ENCODE peak calls at places on chromosomes 1 and 21, in seven cellular contexts. L is CD4-positive, CD25-positive, alpha-beta regulatory T cell; C is CD8-positive, alpha-beta memory T cell; W is PC-3; A is ascending aorta; H is OCI-LY7; U is left lung. P is an unnamed sample.

GRCh38 chr1:1284370-1285101 is 4.3 kb downstream of the SCNN1D start:
- DNase-seq in L (no peak), C (no peak), W (no peak), A (no peak), H (no peak), U (no peak), P (no peak)

GRCh38 chr1:181433931-181434330 is 49.4 kb upstream of the CACNA1E start:
- DNase-seq in L (no peak), C (no peak), W (no peak), A (no peak), H (no peak), U (no peak), P (no peak)

GRCh38 chr21:43657355-43658093 is 1.8 kb downstream of the HSF2BP start:
- DNase-seq in L (no peak), C (no peak), W (no peak), A (no peak), H (no peak), U (peak; percentile 80), P (no peak)

GRCh38 chr1:198529414-198529813 is 11.1 kb downstream of the ATP6V1G3 start:
- DNase-seq in L (no peak), C (no peak), W (peak; percentile 78), A (no peak), H (no peak), U (no peak), P (no peak)

GRCh38 chr1:147177611-147178370 is 5.5 kb upstream of the PRKAB2 start:
- DNase-seq in L (no peak), C (no peak), W (peak; percentile 64), A (no peak), H (no peak), U (peak; percentile 76), P (no peak)

GRCh38 chr1:226061793-226062557 is 541 bp upstream of the H3-3A start:
- DNase-seq in L (no peak), C (no peak), W (peak; percentile 89), A (peak; percentile 79), H (peak; percentile 60), U (peak; percentile 95), P (no peak)

GRCh38 chr1:216221260-216221700 is 202.0 kb downstream of the USH2A start:
- DNase-seq in L (no peak), C (no peak), W (peak; percentile 96), A (peak; percentile 65), H (peak; percentile 57), U (no peak), P (no peak)

GRCh38 chr21:26840206-26840605 is 5.0 kb downstream of the ADAMTS1 start:
- DNase-seq in L (no peak), C (no peak), W (no peak), A (no peak), H (no peak), U (peak; percentile 51), P (no peak)

GRCh38 chr1:37465596-37466517 is 8.5 kb upstream of the ZC3H12A start:
- DNase-seq in L (no peak), C (no peak), W (no peak), A (no peak), H (no peak), U (no peak), P (no peak)

GRCh38 chr1:201551877-201552731 is 13.2 kb downstream of the NAV1 start:
- DNase-seq in L (no peak), C (no peak), W (peak; percentile 50), A (no peak), H (no peak), U (no peak), P (no peak)

GRCh38 chr1:32801096-32801713 is 16.0 kb downstream of the YARS1 start:
- DNase-seq in L (no peak), C (peak; percentile 70), W (peak; percentile 95), A (no peak), H (no peak), U (no peak), P (peak; percentile 42)

GRCh38 chr1:32539584-32540571 is 651 bp downstream of the ZBTB8A start:
- DNase-seq in L (no peak), C (no peak), W (peak; percentile 50), A (no peak), H (peak; percentile 11), U (peak; percentile 80), P (no peak)

GRCh38 chr1:218620956-218621355 is 275.8 kb downstream of the TGFB2 start:
- DNase-seq in L (no peak), C (no peak), W (peak; percentile 87), A (no peak), H (no peak), U (no peak), P (no peak)

GRCh38 chr1:162023547-162024501 is at the start of gene OLFML2B:
- DNase-seq in L (peak; percentile 8), C (peak; percentile 49), W (peak; percentile 89), A (peak; percentile 86), H (no peak), U (peak; percentile 94), P (peak; percentile 51)

GRCh38 chr21:33318087-33318486 is 6.7 kb upstream of the IFNAR1 start:
- DNase-seq in L (no peak), C (no peak), W (no peak), A (no peak), H (no peak), U (no peak), P (no peak)

GRCh38 chr1:101846820-101847219 is 149.9 kb downstream of the OLFM3 start:
- DNase-seq in L (no peak), C (no peak), W (no peak), A (no peak), H (no peak), U (peak; percentile 55), P (no peak)

GRCh38 chr1:53946252-53947171 is at the start of gene LRRC42:
- DNase-seq in L (peak; percentile 79), C (no peak), W (no peak), A (no peak), H (peak; percentile 88), U (no peak), P (no peak)

GRCh38 chr1:230121950-230122349 is 54.9 kb downstream of the GALNT2 start:
- DNase-seq in L (no peak), C (no peak), W (no peak), A (no peak), H (no peak), U (no peak), P (no peak)

GRCh38 chr1:33009561-33009960 is 27.1 kb downstream of the AK2 start:
- DNase-seq in L (no peak), C (no peak), W (no peak), A (no peak), H (no peak), U (no peak), P (no peak)

GRCh38 chr1:17244826-17245740 is 3.8 kb upstream of the PADI3 start:
- DNase-seq in L (no peak), C (no peak), W (no peak), A (no peak), H (no peak), U (no peak), P (no peak)
- H3K27ac ChIP-seq in L (no peak overlapping the region), C (no peak overlapping the region), W (no peak overlapping the region), A (no peak overlapping the region), H (no peak overlapping the region), U (no peak overlapping the region), P (no peak overlapping the region)

DNA sequence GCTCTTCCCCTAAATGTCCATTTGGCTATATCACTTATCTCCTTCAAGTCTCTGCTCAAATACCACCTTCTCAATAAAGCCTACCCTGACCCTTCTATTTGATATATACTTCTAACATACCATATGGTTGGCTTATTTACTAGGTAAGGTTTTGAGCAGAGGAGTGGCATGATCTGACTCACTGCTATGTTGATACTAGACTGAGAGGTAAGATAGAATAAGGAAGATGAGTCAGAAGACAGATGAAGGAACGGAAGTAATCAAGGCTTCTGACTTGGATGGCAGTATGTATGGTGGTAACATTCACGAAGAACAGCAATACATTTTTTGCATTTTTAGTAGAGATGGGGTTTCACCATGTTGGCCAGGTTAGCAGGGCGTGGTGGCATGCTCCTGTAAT is 4.8 kb upstream of the HRNR start:
- DNase-seq in L (no peak), C (no peak), W (peak; percentile 65), A (no peak), H (no peak), U (no peak), P (no peak)
- H3K9me3 ChIP-seq in L (no peaks in the 10 kb centered on the region), C (no peaks in the 10 kb centered on the region), W (no peaks in the 10 kb centered on the region), A (no peaks in the 10 kb centered on the region), H (no peaks in the 10 kb centered on the region), U (no peaks in the 10 kb centered on the region), P (no peaks in the 10 kb centered on the region)

DNA sequence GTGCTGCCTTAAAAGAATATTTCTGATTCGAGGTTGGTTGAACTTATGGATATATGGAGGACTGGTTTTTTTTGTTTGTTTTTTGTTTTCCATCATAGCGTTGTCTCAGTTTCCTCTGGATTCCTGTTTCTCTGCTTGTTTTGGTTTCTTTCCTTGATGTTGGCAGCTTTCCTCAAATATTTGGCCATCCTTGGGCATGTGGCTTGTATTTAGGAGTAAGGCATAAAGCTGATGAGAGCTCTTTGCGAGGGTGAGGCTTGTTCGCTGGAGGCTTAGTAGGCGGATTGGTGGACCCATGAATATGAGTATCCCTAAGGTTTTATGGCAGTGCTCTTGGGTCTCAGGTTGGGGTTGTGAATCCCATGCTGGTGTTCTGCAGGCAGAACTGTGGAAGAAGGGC is 22.9 kb downstream of the DYRK1A start:
- DNase-seq in L (no peak), C (no peak), W (no peak), A (no peak), H (no peak), U (no peak), P (no peak)
- H3K4me1 ChIP-seq in L (peaks cover 87% of the 10 kb centered on the region), C (peaks cover 85% of the 10 kb centered on the region), W (no peaks in the 10 kb centered on the region), A (no peaks in the 10 kb centered on the region), H (peaks cover 2% of the 10 kb centered on the region), U (peaks cover 4% of the 10 kb centered on the region), P (peaks cover 65% of the 10 kb centered on the region)

DNA sequence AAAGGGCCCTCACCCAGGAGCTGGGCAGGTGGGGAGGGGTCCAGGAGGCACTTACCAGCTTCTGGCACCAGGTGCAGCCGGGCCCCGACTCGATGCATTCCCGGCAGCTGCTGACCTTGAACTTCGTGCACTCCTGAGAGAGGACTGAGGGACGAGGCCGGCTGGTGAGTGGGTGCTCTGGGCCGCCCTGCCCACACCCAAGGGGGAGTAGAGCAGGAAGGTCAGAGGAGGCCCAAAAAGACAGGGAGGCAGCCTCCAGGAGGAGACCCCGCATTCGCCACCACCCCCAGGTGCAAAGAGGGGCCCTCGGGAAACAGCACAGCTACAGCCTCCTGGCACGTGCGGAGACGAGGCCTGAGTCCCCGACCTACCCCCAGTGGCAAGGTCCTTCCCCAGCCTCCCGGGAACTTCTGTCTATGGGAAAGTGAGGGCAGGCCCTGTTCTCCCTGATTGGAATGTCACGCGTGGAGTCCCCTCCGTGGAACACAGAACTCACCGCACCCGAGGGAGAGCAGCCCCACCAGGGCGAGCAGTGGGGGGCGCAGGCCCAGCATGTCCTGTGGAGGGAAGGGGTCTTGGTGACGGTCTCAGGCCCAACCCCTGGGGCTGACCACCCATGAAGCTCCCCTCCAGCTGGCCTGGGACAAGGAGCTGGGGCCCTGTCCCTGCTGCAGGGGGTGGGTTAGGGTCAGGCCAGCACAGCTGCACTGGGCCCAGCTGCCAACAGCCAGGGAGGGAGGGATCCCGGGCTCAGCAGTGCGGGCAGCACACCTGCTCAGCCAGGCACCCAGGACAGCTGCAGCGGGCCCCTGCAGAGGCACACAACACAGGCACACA is 10.3 kb downstream of the ITGB2 start:
- DNase-seq in L (no peak), C (no peak), W (no peak), A (no peak), H (peak; percentile 59), U (peak; percentile 69), P (no peak)
- H3K27ac ChIP-seq in L (peak overlapping the region; percentile 86), C (no peak overlapping the region), W (peak overlapping the region; percentile 76), A (no peak overlapping the region), H (no peak overlapping the region), U (no peak overlapping the region), P (peak overlapping the region; percentile 80)

DNA sequence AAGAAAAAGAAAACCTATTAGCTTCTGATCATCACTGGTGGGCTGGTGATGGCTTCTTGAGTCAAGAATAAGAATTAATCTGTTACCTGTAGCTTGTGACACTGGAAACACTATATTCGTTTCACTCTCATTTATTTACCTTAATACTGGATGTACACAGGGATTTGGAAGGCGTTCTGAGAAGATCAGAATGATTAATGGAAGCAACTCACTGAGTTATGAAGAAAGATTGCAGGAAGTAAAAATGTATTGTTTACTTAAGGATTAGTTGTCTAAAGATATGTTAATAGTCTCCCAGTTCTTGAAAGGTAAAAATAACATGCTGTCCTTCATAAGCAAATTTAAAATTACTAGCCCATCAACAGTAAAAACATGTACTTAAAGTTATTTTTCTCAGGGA is 644.9 kb upstream of the NCAM2 start:
- DNase-seq in L (no peak), C (no peak), W (peak; percentile 62), A (no peak), H (no peak), U (no peak), P (no peak)
- H3K9me3 ChIP-seq in L (peaks cover 12% of the 10 kb centered on the region), C (no peaks in the 10 kb centered on the region), W (peaks cover 8% of the 10 kb centered on the region), A (no peaks in the 10 kb centered on the region), H (peaks cover 18% of the 10 kb centered on the region), U (no peaks in the 10 kb centered on the region), P (no peaks in the 10 kb centered on the region)

P was measured in naive thymus-derived CD4-positive, alpha-beta T cell.